ENCODE peak calls at places on chromosomes 5 and 9, in seven cellular contexts. F is psoas muscle, H is activated T-cell treated with anti-CD3 and anti-CD28 coated beads for 1 hour, A is GM12891, C is colonic mucosa, W is hepatocyte, O is sigmoid colon. S is an unnamed sample.

GRCh38 chr9:77013932-77014596 is 5.4 kb upstream of the FOXB2 start:
- DNase-seq in H (no peak), F (no peak), W (no peak), O (no peak), C (no peak), A (no peak), S (no peak)

GRCh38 chr9:4678679-4679267 is 596 bp upstream of the CDC37L1 start:
- DNase-seq in F (no peak), H (no peak), W (peak; percentile 30), A (no peak), C (no peak), O (no peak), S (no peak)

GRCh38 chr9:119004618-119004990 is 364.6 kb downstream of the BRINP1 start:
- DNase-seq in A (no peak), C (peak; percentile 27), O (peak; percentile 90), F (peak; percentile 27), W (peak; percentile 76), H (no peak), S (peak; percentile 31)

GRCh38 chr5:7813007-7813406 is 37.9 kb downstream of the CFAP90 start:
- DNase-seq in A (no peak), H (no peak), F (no peak), C (no peak), W (no peak), O (no peak), S (no peak)

GRCh38 chr5:90410178-90410762 is 714 bp upstream of the CETN3 start:
- DNase-seq in F (no peak), C (no peak), O (no peak), W (peak; percentile 8), A (no peak), H (no peak), S (no peak)

GRCh38 chr5:122040903-122041302 is 37.2 kb downstream of the LOX start:
- DNase-seq in A (no peak), O (no peak), W (no peak), F (no peak), C (no peak), H (no peak), S (no peak)

GRCh38 chr9:122340161-122340560 is 30.7 kb upstream of the PTGS1 start:
- DNase-seq in O (no peak), F (no peak), H (no peak), C (no peak), A (no peak), W (no peak), S (no peak)

GRCh38 chr9:36551129-36551528 is 21.6 kb upstream of the MELK start:
- DNase-seq in C (no peak), A (no peak), W (no peak), F (no peak), O (no peak), H (no peak), S (no peak)

GRCh38 chr5:37803487-37803886 is 36.4 kb downstream of the GDNF start:
- DNase-seq in O (no peak), F (no peak), H (no peak), C (no peak), A (no peak), W (no peak), S (no peak)

GRCh38 chr5:168056499-168057182 is 234.8 kb upstream of the WWC1 start:
- DNase-seq in O (no peak), H (no peak), C (no peak), A (no peak), W (no peak), F (no peak), S (no peak)

GRCh38 chr9:124502711-124503702 is 4.2 kb downstream of the NR5A1 start:
- DNase-seq in H (no peak), W (no peak), O (no peak), F (no peak), A (no peak), C (no peak), S (no peak)

GRCh38 chr5:177403194-177403825 is 2.8 kb upstream of the PFN3 start:
- DNase-seq in C (no peak), A (peak; percentile 72), O (no peak), F (peak; percentile 28), H (peak; percentile 27), W (peak; percentile 43), S (no peak)

GRCh38 chr9:109416135-109416706 is 81.9 kb downstream of the PTPN3 start:
- DNase-seq in W (no peak), H (no peak), F (no peak), A (no peak), C (no peak), O (no peak), S (no peak)

GRCh38 chr9:109314011-109314531 is 6.8 kb downstream of the EPB41L4B start:
- DNase-seq in F (no peak), H (no peak), C (no peak), A (no peak), O (no peak), W (peak; percentile 39), S (no peak)

GRCh38 chr9:94623253-94623652 is 16.1 kb downstream of the FBP1 start:
- DNase-seq in W (peak; percentile 61), O (no peak), F (no peak), H (no peak), C (peak; percentile 82), A (peak; percentile 66), S (no peak)

GRCh38 chr9:805151-805550 is 36.3 kb upstream of the DMRT1 start:
- DNase-seq in C (no peak), F (no peak), W (no peak), A (no peak), O (no peak), H (no peak), S (no peak)